ENCODE peak calls at places on chromosome 6, in eight cellular contexts. J is stimulated activated naive CD8-positive, alpha-beta T cell treated with anti-CD3 and anti-CD28 coated beads, Interleukin-15, Interleukin-2, amounts not matched to agents 100 U/mL and 50 U/mL, for 24 hours; W is vagina; L is amniotic stem cell; K is activated B cell treated with CpG ODN at 0.5 μM for 24 hours; M is naive thymus-derived CD8-positive, alpha-beta T cell; Y is prostate gland; B is activated T-cell treated with anti-CD3 and anti-CD28 coated beads, Interleukin-2, amount 50 U/mL, for 4 hours. F is an unnamed sample.

GRCh38 chr6:118748311-118749062 is 97.1 kb upstream of the CEP85L start:
- DNase-seq in L (peak), B (no peak), Y (no peak), K (no peak), J (no peak), M (no peak), W (no peak), F (no peak)

GRCh38 chr6:144660545-144660944 is 375.4 kb downstream of the UTRN start:
- DNase-seq in Y (no peak), J (no peak), K (no peak), W (no peak), B (no peak), L (no peak), M (no peak), F (no peak)

GRCh38 chr6:10395171-10395945 is 19.5 kb downstream of the TFAP2A start:
- DNase-seq in W (no peak), K (no peak), Y (no peak), B (no peak), M (no peak), J (no peak), L (no peak), F (no peak)

GRCh38 chr6:101853226-101853625 is 459.7 kb downstream of the GRIK2 start:
- DNase-seq in J (no peak), Y (no peak), L (no peak), K (no peak), B (no peak), M (no peak), W (no peak), F (no peak)

GRCh38 chr6:33252758-33253157 is 18.9 kb downstream of the VPS52 start:
- DNase-seq in J (no peak), K (no peak), L (no peak), B (no peak), M (no peak), Y (no peak), W (no peak), F (no peak)

GRCh38 chr6:45880139-45880538 is 135.5 kb downstream of the CLIC5 start:
- DNase-seq in Y (no peak), M (no peak), K (no peak), J (no peak), W (no peak), L (no peak), B (no peak), F (no peak)

GRCh38 chr6:79536615-79536968 is 638 bp downstream of the LCA5 start:
- DNase-seq in Y (peak), L (no peak), K (no peak), W (no peak), M (no peak), B (no peak), J (peak), F (no peak)

GRCh38 chr6:39812853-39813533 is 20.8 kb downstream of the DAAM2 start:
- DNase-seq in Y (no peak), K (no peak), B (no peak), L (no peak), W (no peak), J (no peak), M (no peak), F (no peak)

GRCh38 chr6:33670086-33670660 is 41.3 kb downstream of the UQCC2 start:
- DNase-seq in L (no peak), J (no peak), K (no peak), W (no peak), M (no peak), Y (no peak), B (no peak), F (no peak)

GRCh38 chr6:38370653-38371311 is 268.9 kb downstream of the BTBD9 start:
- DNase-seq in M (no peak), K (no peak), B (no peak), L (no peak), J (no peak), Y (no peak), W (no peak), F (no peak)

GRCh38 chr6:140979642-140980091 is 1153.1 kb upstream of the GJE1 start:
- DNase-seq in W (no peak), J (no peak), K (no peak), B (no peak), L (no peak), M (no peak), Y (peak), F (peak)

F was measured in pulmonary artery endothelial cell.